ENCODE peak calls at places on chromosome 16, in five cellular contexts. One of them, this sample, is unnamed.

GRCh38 chr16:84820305-84820684 is 510 bp downstream of the CRISPLD2 start:
- DNase-seq in heart left ventricle: no peak
- DNase-seq in astrocyte of the spinal cord: no peak
- DNase-seq in thoracic aorta: no peak
- DNase-seq in nephron progenitor cell: no peak
- DNase-seq in this sample: no peak

GRCh38 chr16:31052131-31052530 is 18.8 kb downstream of the STX4 start:
- DNase-seq in heart left ventricle: no peak
- DNase-seq in astrocyte of the spinal cord: peak; percentile 91
- DNase-seq in thoracic aorta: no peak
- DNase-seq in nephron progenitor cell: no peak
- DNase-seq in this sample: no peak

GRCh38 chr16:82783933-82784566 is 157.3 kb downstream of the CDH13 start:
- DNase-seq in heart left ventricle: no peak
- DNase-seq in astrocyte of the spinal cord: no peak
- DNase-seq in thoracic aorta: no peak
- DNase-seq in nephron progenitor cell: no peak
- DNase-seq in this sample: no peak

GRCh38 chr16:23026777-23027362 is 122.4 kb downstream of the USP31 start:
- DNase-seq in heart left ventricle: no peak
- DNase-seq in astrocyte of the spinal cord: peak; percentile 5
- DNase-seq in thoracic aorta: no peak
- DNase-seq in nephron progenitor cell: peak; percentile 74
- DNase-seq in this sample: no peak

GRCh38 chr16:735982-736453 is 4.8 kb downstream of the CIAO3 start:
- DNase-seq in heart left ventricle: no peak
- DNase-seq in astrocyte of the spinal cord: no peak
- DNase-seq in thoracic aorta: no peak
- DNase-seq in nephron progenitor cell: no peak
- DNase-seq in this sample: peak; percentile 75

GRCh38 chr16:57624044-57624688 is 4.3 kb upstream of the ADGRG1 start:
- DNase-seq in heart left ventricle: no peak
- DNase-seq in astrocyte of the spinal cord: no peak
- DNase-seq in thoracic aorta: no peak
- DNase-seq in nephron progenitor cell: no peak
- DNase-seq in this sample: no peak

GRCh38 chr16:28168991-28169554 is 42.7 kb downstream of the XPO6 start:
- DNase-seq in heart left ventricle: no peak
- DNase-seq in astrocyte of the spinal cord: no peak
- DNase-seq in thoracic aorta: no peak
- DNase-seq in nephron progenitor cell: no peak
- DNase-seq in this sample: no peak

GRCh38 chr16:54544553-54545180 is 258.1 kb upstream of the IRX3 start:
- DNase-seq in heart left ventricle: no peak
- DNase-seq in astrocyte of the spinal cord: no peak
- DNase-seq in thoracic aorta: no peak
- DNase-seq in nephron progenitor cell: no peak
- DNase-seq in this sample: no peak

GRCh38 chr16:75296606-75297005 is 45.2 kb upstream of the BCAR1 start:
- DNase-seq in heart left ventricle: peak; percentile 84
- DNase-seq in astrocyte of the spinal cord: peak; percentile 52
- DNase-seq in thoracic aorta: no peak
- DNase-seq in nephron progenitor cell: no peak
- DNase-seq in this sample: no peak

GRCh38 chr16:17939723-17940122 is 396.8 kb downstream of the NPIPA8 start:
- DNase-seq in heart left ventricle: no peak
- DNase-seq in astrocyte of the spinal cord: no peak
- DNase-seq in thoracic aorta: no peak
- DNase-seq in nephron progenitor cell: no peak
- DNase-seq in this sample: no peak

GRCh38 chr16:802914-803750 is 2.6 kb upstream of the GNG13 start:
- DNase-seq in heart left ventricle: no peak
- DNase-seq in astrocyte of the spinal cord: no peak
- DNase-seq in thoracic aorta: no peak
- DNase-seq in nephron progenitor cell: no peak
- DNase-seq in this sample: no peak

GRCh38 chr16:88472637-88473205 is 19.6 kb downstream of the ZFPM1 start:
- DNase-seq in heart left ventricle: no peak
- DNase-seq in astrocyte of the spinal cord: no peak
- DNase-seq in thoracic aorta: no peak
- DNase-seq in nephron progenitor cell: no peak
- DNase-seq in this sample: no peak

GRCh38 chr16:35208001-35208935 is 1748.9 kb downstream of the TP53TG3F start:
- DNase-seq in heart left ventricle: no peak
- DNase-seq in astrocyte of the spinal cord: no peak
- DNase-seq in thoracic aorta: no peak
- DNase-seq in nephron progenitor cell: no peak
- DNase-seq in this sample: no peak

GRCh38 chr16:85798283-85798776 is 1.0 kb downstream of the EMC8 start:
- DNase-seq in heart left ventricle: no peak
- DNase-seq in astrocyte of the spinal cord: no peak
- DNase-seq in thoracic aorta: no peak
- DNase-seq in nephron progenitor cell: no peak
- DNase-seq in this sample: no peak

GRCh38 chr16:68969338-68969737 is 126.0 kb downstream of the TANGO6 start:
- DNase-seq in heart left ventricle: no peak
- DNase-seq in astrocyte of the spinal cord: no peak
- DNase-seq in thoracic aorta: no peak
- DNase-seq in nephron progenitor cell: no peak
- DNase-seq in this sample: no peak

GRCh38 chr16:11586856-11587642 is at the start of gene LITAF:
- DNase-seq in heart left ventricle: peak; percentile 74
- DNase-seq in astrocyte of the spinal cord: no peak
- DNase-seq in thoracic aorta: no peak
- DNase-seq in nephron progenitor cell: peak; percentile 70
- DNase-seq in this sample: peak; percentile 96

GRCh38 chr16:89168381-89169189 is 3.0 kb upstream of the CDH15 start:
- DNase-seq in heart left ventricle: no peak
- DNase-seq in astrocyte of the spinal cord: no peak
- DNase-seq in thoracic aorta: no peak
- DNase-seq in nephron progenitor cell: no peak
- DNase-seq in this sample: no peak

GRCh38 chr16:30004811-30005242 is 6.0 kb downstream of the DOC2A start:
- DNase-seq in heart left ventricle: no peak
- DNase-seq in astrocyte of the spinal cord: no peak
- DNase-seq in thoracic aorta: no peak
- DNase-seq in nephron progenitor cell: no peak
- DNase-seq in this sample: no peak

GRCh38 chr16:88534731-88535141 is 35.5 kb upstream of the ZC3H18 start:
- DNase-seq in heart left ventricle: no peak
- DNase-seq in astrocyte of the spinal cord: peak; percentile 33
- DNase-seq in thoracic aorta: no peak
- DNase-seq in nephron progenitor cell: peak; percentile 65
- DNase-seq in this sample: peak; percentile 82

GRCh38 chr16:12225816-12226480 is 249.4 kb downstream of the SNX29 start:
- DNase-seq in heart left ventricle: no peak
- DNase-seq in astrocyte of the spinal cord: no peak
- DNase-seq in thoracic aorta: no peak
- DNase-seq in nephron progenitor cell: no peak
- DNase-seq in this sample: no peak

GRCh38 chr16:23803591-23804123 is 32.1 kb upstream of the PRKCB start:
- DNase-seq in heart left ventricle: peak; percentile 23
- DNase-seq in astrocyte of the spinal cord: no peak
- DNase-seq in thoracic aorta: no peak
- DNase-seq in nephron progenitor cell: peak; percentile 57
- DNase-seq in this sample: peak; percentile 80

GRCh38 chr16:31695667-31696066 is 168.0 kb downstream of the AHSP start:
- DNase-seq in heart left ventricle: no peak
- DNase-seq in astrocyte of the spinal cord: no peak
- DNase-seq in thoracic aorta: no peak
- DNase-seq in nephron progenitor cell: no peak
- DNase-seq in this sample: peak; percentile 56

GRCh38 chr16:56956756-56957155 is 5.0 kb upstream of the CETP start:
- DNase-seq in heart left ventricle: no peak
- DNase-seq in astrocyte of the spinal cord: no peak
- DNase-seq in thoracic aorta: no peak
- DNase-seq in nephron progenitor cell: no peak
- DNase-seq in this sample: no peak

GRCh38 chr16:68951991-68952877 is 108.9 kb downstream of the TANGO6 start:
- DNase-seq in heart left ventricle: no peak
- DNase-seq in astrocyte of the spinal cord: peak; percentile 18
- DNase-seq in thoracic aorta: no peak
- DNase-seq in nephron progenitor cell: no peak
- DNase-seq in this sample: no peak

GRCh38 chr16:22624038-22624656 is 113.5 kb downstream of the NPIPB5 start:
- DNase-seq in heart left ventricle: no peak
- DNase-seq in astrocyte of the spinal cord: no peak
- DNase-seq in thoracic aorta: no peak
- DNase-seq in nephron progenitor cell: no peak
- DNase-seq in this sample: no peak

GRCh38 chr16:3597676-3598075 is 13.7 kb downstream of the SLX4 start:
- DNase-seq in heart left ventricle: no peak
- DNase-seq in astrocyte of the spinal cord: no peak
- DNase-seq in thoracic aorta: no peak
- DNase-seq in nephron progenitor cell: no peak
- DNase-seq in this sample: no peak

GRCh38 chr16:3597226-3597625 is 14.2 kb downstream of the SLX4 start:
- DNase-seq in heart left ventricle: no peak
- DNase-seq in astrocyte of the spinal cord: no peak
- DNase-seq in thoracic aorta: no peak
- DNase-seq in nephron progenitor cell: no peak
- DNase-seq in this sample: no peak

GRCh38 chr16:3595521-3596021 is 15.8 kb downstream of the SLX4 start:
- DNase-seq in heart left ventricle: no peak
- DNase-seq in astrocyte of the spinal cord: no peak
- DNase-seq in thoracic aorta: no peak
- DNase-seq in nephron progenitor cell: no peak
- DNase-seq in this sample: no peak

GRCh38 chr16:3595110-3595486 is 16.3 kb downstream of the SLX4 start:
- DNase-seq in heart left ventricle: no peak
- DNase-seq in astrocyte of the spinal cord: no peak
- DNase-seq in thoracic aorta: no peak
- DNase-seq in nephron progenitor cell: no peak
- DNase-seq in this sample: no peak

GRCh38 chr16:3596101-3596861 is 15.1 kb downstream of the SLX4 start:
- DNase-seq in heart left ventricle: no peak
- DNase-seq in astrocyte of the spinal cord: no peak
- DNase-seq in thoracic aorta: no peak
- DNase-seq in nephron progenitor cell: no peak
- DNase-seq in this sample: no peak
- TF ChIP-seq CTCF in heart left ventricle: no peak
- TF ChIP-seq CTCF in astrocyte of the spinal cord: no peak
- TF ChIP-seq CTCF in thoracic aorta: no peak
- TF ChIP-seq CTCF in nephron progenitor cell: no peak
- TF ChIP-seq CTCF in this sample: no peak

DNA sequence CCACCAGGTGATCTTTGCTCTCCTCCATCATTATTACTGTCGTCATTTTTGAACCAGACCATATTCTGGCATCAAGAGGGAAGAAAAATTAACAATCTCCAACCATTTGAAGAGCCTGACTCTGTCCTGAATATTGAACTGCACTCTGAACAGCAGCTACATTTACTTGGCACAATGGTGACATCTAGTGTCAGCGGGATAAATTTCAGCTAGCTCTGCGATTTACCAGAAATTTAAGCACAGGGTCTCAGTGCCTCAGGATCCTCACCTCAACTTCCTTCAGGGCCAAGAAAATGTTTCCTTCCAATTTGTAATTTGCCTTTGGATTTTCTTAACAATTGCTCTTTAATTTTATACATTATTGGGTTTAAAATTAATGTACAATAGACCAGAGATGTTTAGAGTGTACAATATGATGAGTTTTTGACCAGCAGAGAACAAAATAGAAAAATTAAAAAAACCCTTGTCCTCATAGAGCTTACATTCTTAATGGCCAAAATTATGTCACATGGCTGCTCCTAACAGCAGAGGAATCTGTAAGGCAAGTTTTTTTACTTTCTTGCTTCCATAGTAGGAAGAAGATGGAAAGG is 10.7 kb upstream of the ZNF19 start:
- DNase-seq in heart left ventricle: peak; percentile 13
- DNase-seq in astrocyte of the spinal cord: peak; percentile 67
- DNase-seq in thoracic aorta: no peak
- DNase-seq in nephron progenitor cell: peak; percentile 53
- DNase-seq in this sample: peak; percentile 73
- TF ChIP-seq CTCF in heart left ventricle: peak; percentile 37
- TF ChIP-seq CTCF in astrocyte of the spinal cord: peak; percentile 71
- TF ChIP-seq CTCF in thoracic aorta: peak; percentile 55
- TF ChIP-seq CTCF in nephron progenitor cell: peak; percentile 72
- TF ChIP-seq CTCF in this sample: peak; percentile 70

DNA sequence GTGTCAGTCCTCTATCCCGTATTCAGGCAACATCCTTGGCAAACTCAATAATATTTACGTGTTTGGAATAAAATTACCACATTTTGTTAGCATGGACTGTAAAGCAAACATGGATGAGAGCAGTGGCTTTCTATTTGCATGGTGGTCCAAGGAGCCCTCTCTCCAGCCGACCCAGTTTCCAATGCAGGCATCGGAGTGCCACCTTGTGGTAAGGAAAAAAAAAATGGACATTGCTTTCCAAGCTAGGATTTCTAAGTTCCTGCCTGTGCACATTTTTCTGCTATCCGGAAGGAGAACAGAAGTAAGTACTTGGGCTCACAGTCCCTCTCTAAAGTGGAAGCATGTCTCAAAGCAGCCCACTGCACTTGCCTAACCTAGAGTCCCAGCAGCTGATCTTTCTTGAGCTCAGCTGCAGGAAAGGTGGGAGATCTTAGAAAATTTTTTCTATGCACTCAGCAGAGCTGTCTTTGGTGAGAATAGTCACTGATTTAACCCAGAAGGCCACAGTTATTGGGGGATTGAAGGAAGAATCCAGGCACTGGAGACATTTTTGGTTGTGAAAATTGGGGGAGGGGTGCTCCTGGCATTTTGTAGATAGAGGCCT is 46.0 kb upstream of the ERCC4 start:
- DNase-seq in heart left ventricle: no peak
- DNase-seq in astrocyte of the spinal cord: peak; percentile 10
- DNase-seq in thoracic aorta: no peak
- DNase-seq in nephron progenitor cell: peak; percentile 48
- DNase-seq in this sample: no peak
- TF ChIP-seq CTCF in heart left ventricle: no peak
- TF ChIP-seq CTCF in astrocyte of the spinal cord: peak; percentile 53
- TF ChIP-seq CTCF in thoracic aorta: peak; percentile 48
- TF ChIP-seq CTCF in nephron progenitor cell: peak; percentile 70
- TF ChIP-seq CTCF in this sample: peak; percentile 18

GRCh38 chr16:4323071-4323844 is 7.4 kb downstream of the GLIS2 start:
- DNase-seq in heart left ventricle: no peak
- DNase-seq in astrocyte of the spinal cord: no peak
- DNase-seq in thoracic aorta: no peak
- DNase-seq in nephron progenitor cell: no peak
- DNase-seq in this sample: no peak
- TF ChIP-seq CTCF in heart left ventricle: no peak
- TF ChIP-seq CTCF in astrocyte of the spinal cord: no peak
- TF ChIP-seq CTCF in thoracic aorta: no peak
- TF ChIP-seq CTCF in nephron progenitor cell: no peak
- TF ChIP-seq CTCF in this sample: no peak

DNA sequence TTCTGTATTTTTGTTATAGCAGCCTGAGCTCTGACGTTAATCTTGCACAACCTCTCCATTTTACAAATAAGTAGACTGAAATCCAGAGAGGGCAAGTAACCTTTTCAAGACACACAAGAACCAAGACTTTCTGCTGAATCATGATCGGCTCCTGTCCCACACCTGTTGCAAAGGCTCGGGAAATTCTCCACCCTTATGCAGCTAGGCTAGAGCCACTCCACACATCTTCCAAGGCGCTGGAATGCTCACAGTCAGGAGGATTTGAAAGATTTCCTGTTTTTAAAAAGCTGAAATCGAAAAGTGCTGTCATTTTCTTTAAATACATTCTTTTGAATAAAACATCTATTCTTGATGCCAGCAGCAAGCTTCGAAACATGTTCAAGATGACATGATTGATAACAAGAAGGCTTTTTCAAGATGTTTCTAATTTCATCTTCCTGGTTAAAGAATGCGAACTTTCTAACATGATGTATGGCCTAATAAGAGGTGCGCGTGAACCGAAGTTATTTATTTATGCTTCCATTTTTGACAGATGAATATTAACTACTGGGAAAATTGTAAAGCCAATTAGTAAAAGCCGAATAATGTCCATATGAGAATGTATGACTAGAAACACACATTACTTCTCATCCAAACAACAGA is 219.7 kb upstream of the CDH5 start:
- DNase-seq in heart left ventricle: no peak
- DNase-seq in astrocyte of the spinal cord: no peak
- DNase-seq in thoracic aorta: no peak
- DNase-seq in nephron progenitor cell: no peak
- DNase-seq in this sample: no peak
- TF ChIP-seq CTCF in heart left ventricle: no peak
- TF ChIP-seq CTCF in astrocyte of the spinal cord: no peak
- TF ChIP-seq CTCF in thoracic aorta: no peak
- TF ChIP-seq CTCF in nephron progenitor cell: no peak
- TF ChIP-seq CTCF in this sample: no peak

This sample was measured in GM20000.